ENCODE peak calls at places on chromosomes 6 and 20, in eight cellular contexts. A is activated CD4-positive, alpha-beta T cell treated with anti-CD3 and anti-CD28 coated beads for 1 hour; H is heart right ventricle; E is neural crest cell; T is NB4; C is stomach; B is WERI-Rb-1; D is NAMALWA. M is an unnamed sample.

GRCh38 chr6:48474136-48474535 is 363.1 kb upstream of the PTCHD4 start:
- DNase-seq in A (no peak), H (no peak), E (no peak), T (no peak), C (no peak), B (no peak), D (no peak), M (no peak)

GRCh38 chr6:166955865-166956443 is 396 bp downstream of the RNASET2 start:
- DNase-seq in A (no peak), H (no peak), E (no peak), T (peak; percentile 73), C (peak; percentile 48), B (no peak), D (no peak), M (peak; percentile 28)

GRCh38 chr6:105484238-105485161 is 81.6 kb upstream of the PREP start:
- DNase-seq in A (no peak), H (no peak), E (no peak), T (peak; percentile 47), C (no peak), B (no peak), D (peak; percentile 77), M (no peak)

GRCh38 chr6:52333840-52334200 is 28.1 kb upstream of the PAQR8 start:
- DNase-seq in A (no peak), H (no peak), E (no peak), T (no peak), C (no peak), B (no peak), D (no peak), M (no peak)

GRCh38 chr6:159754401-159754800 is 7.4 kb upstream of the ACAT2 start:
- DNase-seq in A (no peak), H (no peak), E (no peak), T (no peak), C (no peak), B (no peak), D (no peak), M (no peak)

GRCh38 chr6:141203902-141204575 is 928.7 kb upstream of the GJE1 start:
- DNase-seq in A (no peak), H (no peak), E (no peak), T (no peak), C (no peak), B (no peak), D (no peak), M (no peak)

GRCh38 chr6:166430269-166430668 is 47.5 kb upstream of the MPC1 start:
- DNase-seq in A (no peak), H (no peak), E (no peak), T (no peak), C (no peak), B (no peak), D (no peak), M (no peak)

GRCh38 chr20:33163856-33164762 is 3.9 kb upstream of the BPIFA2 start:
- DNase-seq in A (no peak), H (no peak), E (no peak), T (no peak), C (no peak), B (no peak), D (no peak), M (no peak)

GRCh38 chr6:118936304-118936703 is 1.3 kb upstream of the MCM9 start:
- DNase-seq in A (no peak), H (no peak), E (no peak), T (peak; percentile 16), C (no peak), B (no peak), D (no peak), M (no peak)

GRCh38 chr20:46786566-46786965 is 77.1 kb downstream of the SLC2A10 start:
- DNase-seq in A (no peak), H (no peak), E (no peak), T (no peak), C (no peak), B (no peak), D (no peak), M (no peak)

GRCh38 chr20:17281478-17281877 is 54.6 kb downstream of the PCSK2 start:
- DNase-seq in A (no peak), H (no peak), E (peak; percentile 14), T (peak; percentile 36), C (no peak), B (peak; percentile 84), D (peak; percentile 52), M (peak; percentile 4)

GRCh38 chr20:17619351-17620093 is 49.6 kb downstream of the DSTN start:
- DNase-seq in A (no peak), H (no peak), E (no peak), T (no peak), C (peak; percentile 22), B (no peak), D (no peak), M (no peak)

GRCh38 chr6:18397701-18398100 is 10.6 kb downstream of the RNF144B start:
- DNase-seq in A (no peak), H (no peak), E (no peak), T (no peak), C (no peak), B (no peak), D (no peak), M (no peak)

M was measured in T47D.